ENCODE peak calls at places on chromosomes 2 and 18, in seven cellular contexts. One of them, this sample, is unnamed.

GRCh38 chr2:157246212-157247067 is 11.1 kb upstream of the GALNT5 start:
- DNase-seq in WTC11: peak; percentile 23
- DNase-seq in body of pancreas: no peak
- DNase-seq in coronary artery: no peak
- DNase-seq in epithelial cell of esophagus: peak; percentile 95
- DNase-seq in GM06990: peak; percentile 63
- DNase-seq in NB4: no peak
- DNase-seq in this sample: peak; percentile 48

GRCh38 chr2:236600892-236601291 is 31.3 kb downstream of the ACKR3 start:
- DNase-seq in body of pancreas: no peak
- DNase-seq in epithelial cell of esophagus: peak; percentile 96
- DNase-seq in WTC11: no peak
- DNase-seq in coronary artery: peak; percentile 58
- DNase-seq in NB4: no peak
- DNase-seq in GM06990: no peak
- DNase-seq in this sample: no peak

GRCh38 chr2:37920570-37920969 is 4.5 kb upstream of the RMDN2 start:
- DNase-seq in coronary artery: no peak
- DNase-seq in GM06990: no peak
- DNase-seq in body of pancreas: no peak
- DNase-seq in NB4: no peak
- DNase-seq in WTC11: no peak
- DNase-seq in epithelial cell of esophagus: peak; percentile 53
- DNase-seq in this sample: no peak

GRCh38 chr18:63307555-63308200 is 11.9 kb downstream of the BCL2 start:
- DNase-seq in coronary artery: no peak
- DNase-seq in WTC11: no peak
- DNase-seq in NB4: no peak
- DNase-seq in body of pancreas: peak; percentile 31
- DNase-seq in epithelial cell of esophagus: no peak
- DNase-seq in GM06990: no peak
- DNase-seq in this sample: no peak

GRCh38 chr2:73033142-73033765 is 38.3 kb downstream of the SFXN5 start:
- DNase-seq in NB4: no peak
- DNase-seq in coronary artery: no peak
- DNase-seq in body of pancreas: no peak
- DNase-seq in epithelial cell of esophagus: peak; percentile 8
- DNase-seq in WTC11: no peak
- DNase-seq in GM06990: no peak
- DNase-seq in this sample: no peak

GRCh38 chr2:111196435-111196834 is 75.7 kb downstream of the BCL2L11 start:
- DNase-seq in WTC11: no peak
- DNase-seq in NB4: no peak
- DNase-seq in body of pancreas: no peak
- DNase-seq in epithelial cell of esophagus: peak; percentile 65
- DNase-seq in coronary artery: no peak
- DNase-seq in GM06990: no peak
- DNase-seq in this sample: no peak

GRCh38 chr2:134919360-134920210 is 963 bp downstream of the CCNT2 start:
- DNase-seq in GM06990: no peak
- DNase-seq in NB4: peak; percentile 66
- DNase-seq in coronary artery: no peak
- DNase-seq in WTC11: no peak
- DNase-seq in body of pancreas: peak; percentile 45
- DNase-seq in epithelial cell of esophagus: peak; percentile 40
- DNase-seq in this sample: peak; percentile 17

GRCh38 chr2:120344991-120345975 is 653 bp upstream of the INHBB start:
- DNase-seq in WTC11: no peak
- DNase-seq in coronary artery: no peak
- DNase-seq in NB4: peak; percentile 72
- DNase-seq in GM06990: peak; percentile 35
- DNase-seq in epithelial cell of esophagus: no peak
- DNase-seq in body of pancreas: no peak
- DNase-seq in this sample: peak; percentile 59

DNA sequence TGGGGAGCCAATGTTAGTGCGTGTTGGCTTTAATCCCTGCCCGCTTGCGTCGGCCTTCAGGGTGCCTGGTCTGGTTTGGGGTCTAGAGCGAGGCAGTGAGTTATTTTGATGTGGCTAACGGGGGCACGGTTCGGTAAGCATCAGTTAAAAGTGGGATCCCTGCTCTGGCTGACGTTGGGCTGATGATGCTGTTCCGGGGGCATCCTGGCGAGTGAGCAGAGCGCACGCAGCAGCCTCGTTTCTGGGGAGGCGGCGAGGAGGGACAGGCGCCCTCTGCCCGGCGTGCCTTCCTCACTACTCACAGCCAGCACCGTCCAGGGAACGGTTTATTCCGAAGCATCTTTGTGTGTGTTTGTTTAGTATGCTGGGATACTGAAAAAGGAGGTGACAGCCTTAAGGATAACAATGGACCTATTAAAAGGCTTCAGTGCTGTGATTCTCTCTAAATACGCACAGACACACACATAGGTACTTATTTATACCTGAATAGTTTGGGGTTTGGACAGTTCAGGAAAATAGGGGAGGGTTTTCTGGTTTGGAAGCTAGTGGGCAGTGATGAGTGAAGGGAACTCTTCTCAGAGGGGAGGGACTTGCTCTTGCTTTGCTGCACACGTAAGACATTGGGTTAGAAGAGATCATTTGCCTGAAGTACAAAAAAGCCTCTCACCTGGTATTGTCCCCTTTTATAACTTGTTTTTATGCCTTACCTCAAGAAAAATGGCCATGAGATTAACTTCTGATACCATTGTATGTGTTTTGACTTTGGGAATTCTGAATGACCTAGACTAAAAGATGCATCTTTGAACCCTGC is 2.1 kb downstream of the CRIM1 start:
- DNase-seq in WTC11: peak; percentile 55
- DNase-seq in coronary artery: peak; percentile 80
- DNase-seq in body of pancreas: peak; percentile 22
- DNase-seq in epithelial cell of esophagus: peak; percentile 82
- DNase-seq in GM06990: peak; percentile 59
- DNase-seq in NB4: peak; percentile 20
- DNase-seq in this sample: peak; percentile 35
- TF ChIP-seq CTCF in WTC11: no peak
- TF ChIP-seq CTCF in coronary artery: peak; percentile 50
- TF ChIP-seq CTCF in body of pancreas: peak; percentile 39
- TF ChIP-seq CTCF in epithelial cell of esophagus: peak; percentile 45
- TF ChIP-seq CTCF in GM06990: no peak
- TF ChIP-seq CTCF in NB4: peak; percentile 11
- TF ChIP-seq CTCF in this sample: peak; percentile 9

GRCh38 chr18:33837191-33837590 is 259.2 kb downstream of the ASXL3 start:
- DNase-seq in body of pancreas: no peak
- DNase-seq in coronary artery: no peak
- DNase-seq in GM06990: no peak
- DNase-seq in WTC11: no peak
- DNase-seq in NB4: no peak
- DNase-seq in epithelial cell of esophagus: peak; percentile 5
- DNase-seq in this sample: no peak

GRCh38 chr18:33841221-33841967 is 263.4 kb downstream of the ASXL3 start:
- DNase-seq in coronary artery: no peak
- DNase-seq in epithelial cell of esophagus: no peak
- DNase-seq in body of pancreas: no peak
- DNase-seq in WTC11: no peak
- DNase-seq in NB4: no peak
- DNase-seq in GM06990: no peak
- DNase-seq in this sample: no peak

GRCh38 chr18:33835419-33835818 is 257.4 kb downstream of the ASXL3 start:
- DNase-seq in NB4: no peak
- DNase-seq in epithelial cell of esophagus: no peak
- DNase-seq in coronary artery: no peak
- DNase-seq in GM06990: no peak
- DNase-seq in WTC11: no peak
- DNase-seq in body of pancreas: no peak
- DNase-seq in this sample: no peak

GRCh38 chr18:33838084-33838483 is 260.1 kb downstream of the ASXL3 start:
- DNase-seq in coronary artery: no peak
- DNase-seq in WTC11: no peak
- DNase-seq in epithelial cell of esophagus: no peak
- DNase-seq in NB4: no peak
- DNase-seq in GM06990: no peak
- DNase-seq in body of pancreas: no peak
- DNase-seq in this sample: no peak

GRCh38 chr18:33839452-33840225 is 261.6 kb downstream of the ASXL3 start:
- DNase-seq in epithelial cell of esophagus: peak; percentile 70
- DNase-seq in WTC11: no peak
- DNase-seq in coronary artery: no peak
- DNase-seq in body of pancreas: peak; percentile 56
- DNase-seq in GM06990: peak; percentile 22
- DNase-seq in NB4: peak; percentile 57
- DNase-seq in this sample: peak; percentile 50
- TF ChIP-seq CTCF in epithelial cell of esophagus: peak; percentile 83
- TF ChIP-seq CTCF in WTC11: peak; percentile 57
- TF ChIP-seq CTCF in coronary artery: peak; percentile 49
- TF ChIP-seq CTCF in body of pancreas: peak; percentile 61
- TF ChIP-seq CTCF in GM06990: peak; percentile 87
- TF ChIP-seq CTCF in NB4: peak; percentile 71
- TF ChIP-seq CTCF in this sample: peak; percentile 55

GRCh38 chr2:151953467-151953866 is 125.2 kb upstream of the ARL5A start:
- DNase-seq in epithelial cell of esophagus: no peak
- DNase-seq in body of pancreas: no peak
- DNase-seq in WTC11: no peak
- DNase-seq in GM06990: no peak
- DNase-seq in NB4: no peak
- DNase-seq in coronary artery: no peak
- DNase-seq in this sample: no peak
- TF ChIP-seq CTCF in epithelial cell of esophagus: peak; percentile 25
- TF ChIP-seq CTCF in body of pancreas: no peak
- TF ChIP-seq CTCF in WTC11: no peak
- TF ChIP-seq CTCF in GM06990: no peak
- TF ChIP-seq CTCF in NB4: no peak
- TF ChIP-seq CTCF in coronary artery: no peak
- TF ChIP-seq CTCF in this sample: no peak

DNA sequence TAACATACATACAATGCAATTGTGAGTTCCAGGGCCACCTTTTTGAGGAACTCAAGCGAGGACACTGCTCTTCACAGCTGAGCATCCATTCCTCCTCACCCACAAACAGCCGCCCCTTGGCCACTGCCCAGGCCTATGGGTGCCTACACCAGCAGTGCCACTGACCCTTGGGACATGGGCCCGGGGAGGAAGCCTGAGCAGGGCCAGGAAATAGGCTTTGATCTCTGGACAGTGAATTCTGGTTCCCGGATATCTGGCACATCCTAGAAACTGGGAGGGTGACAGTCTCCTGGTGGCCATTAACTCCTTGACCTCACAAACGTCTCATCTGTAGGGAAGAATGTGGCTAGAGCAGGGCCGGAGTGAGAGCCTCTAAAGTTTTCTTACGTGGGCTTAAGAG is 5.5 kb upstream of the TTL start:
- DNase-seq in coronary artery: no peak
- DNase-seq in body of pancreas: no peak
- DNase-seq in WTC11: no peak
- DNase-seq in GM06990: no peak
- DNase-seq in epithelial cell of esophagus: no peak
- DNase-seq in NB4: no peak
- DNase-seq in this sample: no peak
- TF ChIP-seq CTCF in coronary artery: no peak
- TF ChIP-seq CTCF in body of pancreas: no peak
- TF ChIP-seq CTCF in WTC11: no peak
- TF ChIP-seq CTCF in GM06990: no peak
- TF ChIP-seq CTCF in epithelial cell of esophagus: no peak
- TF ChIP-seq CTCF in NB4: no peak
- TF ChIP-seq CTCF in this sample: no peak